ENCODE peak calls at places on chromosome 12, in seven cellular contexts. One of them, this sample, is unnamed.

GRCh38 chr12:131098178-131098981 is 144.7 kb downstream of the ADGRD1 start:
- DNase-seq in heart right ventricle: no peak
- DNase-seq in GM12891: no peak
- DNase-seq in AG09309: no peak
- DNase-seq in CD8-positive, alpha-beta memory T cell: no peak
- DNase-seq in activated gamma-delta T cell treated with anti-CD3 and anti-CD28 coated beads, Interleukin-2, amount 50 U/mL, for 16 hours: no peak
- DNase-seq in iPS DF 19.7: no peak
- DNase-seq in this sample: no peak

GRCh38 chr12:88570103-88570502 is 10.2 kb downstream of the KITLG start:
- DNase-seq in heart right ventricle: no peak
- DNase-seq in GM12891: no peak
- DNase-seq in AG09309: no peak
- DNase-seq in CD8-positive, alpha-beta memory T cell: no peak
- DNase-seq in activated gamma-delta T cell treated with anti-CD3 and anti-CD28 coated beads, Interleukin-2, amount 50 U/mL, for 16 hours: no peak
- DNase-seq in iPS DF 19.7: no peak
- DNase-seq in this sample: no peak

GRCh38 chr12:92860521-92860920 is 68.6 kb downstream of the EEA1 start:
- DNase-seq in heart right ventricle: no peak
- DNase-seq in GM12891: no peak
- DNase-seq in AG09309: no peak
- DNase-seq in CD8-positive, alpha-beta memory T cell: no peak
- DNase-seq in activated gamma-delta T cell treated with anti-CD3 and anti-CD28 coated beads, Interleukin-2, amount 50 U/mL, for 16 hours: no peak
- DNase-seq in iPS DF 19.7: no peak
- DNase-seq in this sample: no peak

GRCh38 chr12:69821441-69822204 is 3.4 kb upstream of the MYRFL start:
- DNase-seq in heart right ventricle: no peak
- DNase-seq in GM12891: no peak
- DNase-seq in AG09309: peak
- DNase-seq in CD8-positive, alpha-beta memory T cell: no peak
- DNase-seq in activated gamma-delta T cell treated with anti-CD3 and anti-CD28 coated beads, Interleukin-2, amount 50 U/mL, for 16 hours: no peak
- DNase-seq in iPS DF 19.7: no peak
- DNase-seq in this sample: peak

GRCh38 chr12:12224240-12224940 is 42.5 kb downstream of the LRP6 start:
- DNase-seq in heart right ventricle: no peak
- DNase-seq in GM12891: no peak
- DNase-seq in AG09309: peak
- DNase-seq in CD8-positive, alpha-beta memory T cell: no peak
- DNase-seq in activated gamma-delta T cell treated with anti-CD3 and anti-CD28 coated beads, Interleukin-2, amount 50 U/mL, for 16 hours: no peak
- DNase-seq in iPS DF 19.7: no peak
- DNase-seq in this sample: no peak

GRCh38 chr12:117105902-117106301 is 6.7 kb upstream of the TESC start:
- DNase-seq in heart right ventricle: no peak
- DNase-seq in GM12891: no peak
- DNase-seq in AG09309: no peak
- DNase-seq in CD8-positive, alpha-beta memory T cell: peak
- DNase-seq in activated gamma-delta T cell treated with anti-CD3 and anti-CD28 coated beads, Interleukin-2, amount 50 U/mL, for 16 hours: no peak
- DNase-seq in iPS DF 19.7: no peak
- DNase-seq in this sample: no peak

GRCh38 chr12:62684586-62685295 is 218.1 kb downstream of the MON2 start:
- DNase-seq in heart right ventricle: peak
- DNase-seq in GM12891: no peak
- DNase-seq in AG09309: peak
- DNase-seq in CD8-positive, alpha-beta memory T cell: no peak
- DNase-seq in activated gamma-delta T cell treated with anti-CD3 and anti-CD28 coated beads, Interleukin-2, amount 50 U/mL, for 16 hours: no peak
- DNase-seq in iPS DF 19.7: no peak
- DNase-seq in this sample: no peak

GRCh38 chr12:59041241-59042121 is 121.2 kb upstream of the LRIG3 start:
- DNase-seq in heart right ventricle: no peak
- DNase-seq in GM12891: no peak
- DNase-seq in AG09309: peak
- DNase-seq in CD8-positive, alpha-beta memory T cell: no peak
- DNase-seq in activated gamma-delta T cell treated with anti-CD3 and anti-CD28 coated beads, Interleukin-2, amount 50 U/mL, for 16 hours: no peak
- DNase-seq in iPS DF 19.7: no peak
- DNase-seq in this sample: peak

GRCh38 chr12:120093592-120094355 is 22.8 kb downstream of the RAB35 start:
- DNase-seq in heart right ventricle: no peak
- DNase-seq in GM12891: no peak
- DNase-seq in AG09309: no peak
- DNase-seq in CD8-positive, alpha-beta memory T cell: no peak
- DNase-seq in activated gamma-delta T cell treated with anti-CD3 and anti-CD28 coated beads, Interleukin-2, amount 50 U/mL, for 16 hours: no peak
- DNase-seq in iPS DF 19.7: peak
- DNase-seq in this sample: no peak

GRCh38 chr12:5733136-5733755 is 211.8 kb downstream of the ANO2 start:
- DNase-seq in heart right ventricle: no peak
- DNase-seq in GM12891: no peak
- DNase-seq in AG09309: no peak
- DNase-seq in CD8-positive, alpha-beta memory T cell: no peak
- DNase-seq in activated gamma-delta T cell treated with anti-CD3 and anti-CD28 coated beads, Interleukin-2, amount 50 U/mL, for 16 hours: no peak
- DNase-seq in iPS DF 19.7: no peak
- DNase-seq in this sample: no peak

GRCh38 chr12:40192704-40193255 is 32.0 kb upstream of the LRRK2 start:
- DNase-seq in heart right ventricle: no peak
- DNase-seq in GM12891: no peak
- DNase-seq in AG09309: no peak
- DNase-seq in CD8-positive, alpha-beta memory T cell: no peak
- DNase-seq in activated gamma-delta T cell treated with anti-CD3 and anti-CD28 coated beads, Interleukin-2, amount 50 U/mL, for 16 hours: no peak
- DNase-seq in iPS DF 19.7: no peak
- DNase-seq in this sample: no peak

GRCh38 chr12:56488041-56488955 is at the start of gene GLS2:
- DNase-seq in heart right ventricle: peak
- DNase-seq in GM12891: peak
- DNase-seq in AG09309: peak
- DNase-seq in CD8-positive, alpha-beta memory T cell: peak
- DNase-seq in activated gamma-delta T cell treated with anti-CD3 and anti-CD28 coated beads, Interleukin-2, amount 50 U/mL, for 16 hours: peak
- DNase-seq in iPS DF 19.7: peak
- DNase-seq in this sample: peak

GRCh38 chr12:49232940-49233841 is 31.7 kb upstream of the TUBA1C start:
- DNase-seq in heart right ventricle: peak
- DNase-seq in GM12891: no peak
- DNase-seq in AG09309: no peak
- DNase-seq in CD8-positive, alpha-beta memory T cell: no peak
- DNase-seq in activated gamma-delta T cell treated with anti-CD3 and anti-CD28 coated beads, Interleukin-2, amount 50 U/mL, for 16 hours: no peak
- DNase-seq in iPS DF 19.7: no peak
- DNase-seq in this sample: no peak

GRCh38 chr12:13095266-13095995 is 8.0 kb downstream of the GSG1 start:
- DNase-seq in heart right ventricle: no peak
- DNase-seq in GM12891: no peak
- DNase-seq in AG09309: no peak
- DNase-seq in CD8-positive, alpha-beta memory T cell: no peak
- DNase-seq in activated gamma-delta T cell treated with anti-CD3 and anti-CD28 coated beads, Interleukin-2, amount 50 U/mL, for 16 hours: no peak
- DNase-seq in iPS DF 19.7: no peak
- DNase-seq in this sample: no peak

GRCh38 chr12:114405199-114405448 is 820 bp downstream of the TBX5 start:
- DNase-seq in heart right ventricle: no peak
- DNase-seq in GM12891: no peak
- DNase-seq in AG09309: no peak
- DNase-seq in CD8-positive, alpha-beta memory T cell: no peak
- DNase-seq in activated gamma-delta T cell treated with anti-CD3 and anti-CD28 coated beads, Interleukin-2, amount 50 U/mL, for 16 hours: no peak
- DNase-seq in iPS DF 19.7: no peak
- DNase-seq in this sample: no peak

GRCh38 chr12:92369061-92369460 is 223.4 kb upstream of the BTG1 start:
- DNase-seq in heart right ventricle: no peak
- DNase-seq in GM12891: no peak
- DNase-seq in AG09309: no peak
- DNase-seq in CD8-positive, alpha-beta memory T cell: no peak
- DNase-seq in activated gamma-delta T cell treated with anti-CD3 and anti-CD28 coated beads, Interleukin-2, amount 50 U/mL, for 16 hours: no peak
- DNase-seq in iPS DF 19.7: no peak
- DNase-seq in this sample: no peak

GRCh38 chr12:88889326-88890110 is 309.2 kb upstream of the KITLG start:
- DNase-seq in heart right ventricle: no peak
- DNase-seq in GM12891: no peak
- DNase-seq in AG09309: peak
- DNase-seq in CD8-positive, alpha-beta memory T cell: no peak
- DNase-seq in activated gamma-delta T cell treated with anti-CD3 and anti-CD28 coated beads, Interleukin-2, amount 50 U/mL, for 16 hours: no peak
- DNase-seq in iPS DF 19.7: no peak
- DNase-seq in this sample: no peak

GRCh38 chr12:49673446-49674317 is 33.5 kb downstream of the FMNL3 start:
- DNase-seq in heart right ventricle: peak
- DNase-seq in GM12891: no peak
- DNase-seq in AG09309: peak
- DNase-seq in CD8-positive, alpha-beta memory T cell: no peak
- DNase-seq in activated gamma-delta T cell treated with anti-CD3 and anti-CD28 coated beads, Interleukin-2, amount 50 U/mL, for 16 hours: no peak
- DNase-seq in iPS DF 19.7: no peak
- DNase-seq in this sample: peak

GRCh38 chr12:108482717-108483212 is 32.3 kb upstream of the FICD start:
- DNase-seq in heart right ventricle: no peak
- DNase-seq in GM12891: no peak
- DNase-seq in AG09309: peak
- DNase-seq in CD8-positive, alpha-beta memory T cell: no peak
- DNase-seq in activated gamma-delta T cell treated with anti-CD3 and anti-CD28 coated beads, Interleukin-2, amount 50 U/mL, for 16 hours: no peak
- DNase-seq in iPS DF 19.7: no peak
- DNase-seq in this sample: no peak

GRCh38 chr12:29589271-29589670 is 91.8 kb upstream of the OVCH1 start:
- DNase-seq in heart right ventricle: no peak
- DNase-seq in GM12891: no peak
- DNase-seq in AG09309: no peak
- DNase-seq in CD8-positive, alpha-beta memory T cell: no peak
- DNase-seq in activated gamma-delta T cell treated with anti-CD3 and anti-CD28 coated beads, Interleukin-2, amount 50 U/mL, for 16 hours: no peak
- DNase-seq in iPS DF 19.7: no peak
- DNase-seq in this sample: no peak

GRCh38 chr12:54368709-54369596 is 4.7 kb upstream of the GPR84 start:
- DNase-seq in heart right ventricle: peak
- DNase-seq in GM12891: no peak
- DNase-seq in AG09309: peak
- DNase-seq in CD8-positive, alpha-beta memory T cell: peak
- DNase-seq in activated gamma-delta T cell treated with anti-CD3 and anti-CD28 coated beads, Interleukin-2, amount 50 U/mL, for 16 hours: peak
- DNase-seq in iPS DF 19.7: no peak
- DNase-seq in this sample: peak

GRCh38 chr12:78916845-78917480 is 52.4 kb downstream of the SYT1 start:
- DNase-seq in heart right ventricle: no peak
- DNase-seq in GM12891: no peak
- DNase-seq in AG09309: no peak
- DNase-seq in CD8-positive, alpha-beta memory T cell: no peak
- DNase-seq in activated gamma-delta T cell treated with anti-CD3 and anti-CD28 coated beads, Interleukin-2, amount 50 U/mL, for 16 hours: no peak
- DNase-seq in iPS DF 19.7: no peak
- DNase-seq in this sample: peak

GRCh38 chr12:43758247-43758727 is 303 bp downstream of the PUS7L start:
- DNase-seq in heart right ventricle: no peak
- DNase-seq in GM12891: peak
- DNase-seq in AG09309: no peak
- DNase-seq in CD8-positive, alpha-beta memory T cell: no peak
- DNase-seq in activated gamma-delta T cell treated with anti-CD3 and anti-CD28 coated beads, Interleukin-2, amount 50 U/mL, for 16 hours: no peak
- DNase-seq in iPS DF 19.7: no peak
- DNase-seq in this sample: peak

GRCh38 chr12:77062846-77063461 is 2.4 kb downstream of the E2F7 start:
- DNase-seq in heart right ventricle: peak
- DNase-seq in GM12891: no peak
- DNase-seq in AG09309: no peak
- DNase-seq in CD8-positive, alpha-beta memory T cell: no peak
- DNase-seq in activated gamma-delta T cell treated with anti-CD3 and anti-CD28 coated beads, Interleukin-2, amount 50 U/mL, for 16 hours: no peak
- DNase-seq in iPS DF 19.7: no peak
- DNase-seq in this sample: peak

GRCh38 chr12:59698599-59698998 is 102.8 kb downstream of the SLC16A7 start:
- DNase-seq in heart right ventricle: no peak
- DNase-seq in GM12891: no peak
- DNase-seq in AG09309: peak
- DNase-seq in CD8-positive, alpha-beta memory T cell: no peak
- DNase-seq in activated gamma-delta T cell treated with anti-CD3 and anti-CD28 coated beads, Interleukin-2, amount 50 U/mL, for 16 hours: no peak
- DNase-seq in iPS DF 19.7: no peak
- DNase-seq in this sample: no peak

GRCh38 chr12:130944878-130945277 is 8.8 kb upstream of the ADGRD1 start:
- DNase-seq in heart right ventricle: no peak
- DNase-seq in GM12891: no peak
- DNase-seq in AG09309: no peak
- DNase-seq in CD8-positive, alpha-beta memory T cell: no peak
- DNase-seq in activated gamma-delta T cell treated with anti-CD3 and anti-CD28 coated beads, Interleukin-2, amount 50 U/mL, for 16 hours: no peak
- DNase-seq in iPS DF 19.7: no peak
- DNase-seq in this sample: no peak

GRCh38 chr12:82793882-82794281 is 107.2 kb downstream of the TMTC2 start:
- DNase-seq in heart right ventricle: no peak
- DNase-seq in GM12891: no peak
- DNase-seq in AG09309: no peak
- DNase-seq in CD8-positive, alpha-beta memory T cell: no peak
- DNase-seq in activated gamma-delta T cell treated with anti-CD3 and anti-CD28 coated beads, Interleukin-2, amount 50 U/mL, for 16 hours: no peak
- DNase-seq in iPS DF 19.7: no peak
- DNase-seq in this sample: peak

GRCh38 chr12:89073027-89073398 is 279.3 kb downstream of the DUSP6 start:
- DNase-seq in heart right ventricle: no peak
- DNase-seq in GM12891: no peak
- DNase-seq in AG09309: peak
- DNase-seq in CD8-positive, alpha-beta memory T cell: no peak
- DNase-seq in activated gamma-delta T cell treated with anti-CD3 and anti-CD28 coated beads, Interleukin-2, amount 50 U/mL, for 16 hours: no peak
- DNase-seq in iPS DF 19.7: no peak
- DNase-seq in this sample: no peak

GRCh38 chr12:51067229-51067628 is 16.2 kb downstream of the CSRNP2 start:
- DNase-seq in heart right ventricle: no peak
- DNase-seq in GM12891: no peak
- DNase-seq in AG09309: no peak
- DNase-seq in CD8-positive, alpha-beta memory T cell: no peak
- DNase-seq in activated gamma-delta T cell treated with anti-CD3 and anti-CD28 coated beads, Interleukin-2, amount 50 U/mL, for 16 hours: no peak
- DNase-seq in iPS DF 19.7: no peak
- DNase-seq in this sample: no peak

GRCh38 chr12:130461868-130462557 is 124.3 kb downstream of the PIWIL1 start:
- DNase-seq in heart right ventricle: no peak
- DNase-seq in GM12891: no peak
- DNase-seq in AG09309: no peak
- DNase-seq in CD8-positive, alpha-beta memory T cell: no peak
- DNase-seq in activated gamma-delta T cell treated with anti-CD3 and anti-CD28 coated beads, Interleukin-2, amount 50 U/mL, for 16 hours: no peak
- DNase-seq in iPS DF 19.7: no peak
- DNase-seq in this sample: no peak

GRCh38 chr12:79874665-79875064 is 60.2 kb downstream of the PPP1R12A start:
- DNase-seq in heart right ventricle: no peak
- DNase-seq in GM12891: no peak
- DNase-seq in AG09309: no peak
- DNase-seq in CD8-positive, alpha-beta memory T cell: no peak
- DNase-seq in activated gamma-delta T cell treated with anti-CD3 and anti-CD28 coated beads, Interleukin-2, amount 50 U/mL, for 16 hours: no peak
- DNase-seq in iPS DF 19.7: peak
- DNase-seq in this sample: no peak

GRCh38 chr12:34395056-34396005 is 373.0 kb downstream of the ALG10 start:
- DNase-seq in heart right ventricle: peak
- DNase-seq in GM12891: no peak
- DNase-seq in AG09309: no peak
- DNase-seq in CD8-positive, alpha-beta memory T cell: no peak
- DNase-seq in activated gamma-delta T cell treated with anti-CD3 and anti-CD28 coated beads, Interleukin-2, amount 50 U/mL, for 16 hours: no peak
- DNase-seq in iPS DF 19.7: no peak
- DNase-seq in this sample: no peak

GRCh38 chr12:57890191-57891120 is 43.9 kb upstream of the CTDSP2 start:
- DNase-seq in heart right ventricle: no peak
- DNase-seq in GM12891: no peak
- DNase-seq in AG09309: no peak
- DNase-seq in CD8-positive, alpha-beta memory T cell: no peak
- DNase-seq in activated gamma-delta T cell treated with anti-CD3 and anti-CD28 coated beads, Interleukin-2, amount 50 U/mL, for 16 hours: no peak
- DNase-seq in iPS DF 19.7: no peak
- DNase-seq in this sample: no peak

GRCh38 chr12:48978741-48979601 is 849 bp downstream of the WNT1 start:
- DNase-seq in heart right ventricle: no peak
- DNase-seq in GM12891: no peak
- DNase-seq in AG09309: no peak
- DNase-seq in CD8-positive, alpha-beta memory T cell: no peak
- DNase-seq in activated gamma-delta T cell treated with anti-CD3 and anti-CD28 coated beads, Interleukin-2, amount 50 U/mL, for 16 hours: no peak
- DNase-seq in iPS DF 19.7: no peak
- DNase-seq in this sample: no peak

GRCh38 chr12:49671051-49671765 is 36.0 kb downstream of the FMNL3 start:
- DNase-seq in heart right ventricle: no peak
- DNase-seq in GM12891: no peak
- DNase-seq in AG09309: no peak
- DNase-seq in CD8-positive, alpha-beta memory T cell: peak
- DNase-seq in activated gamma-delta T cell treated with anti-CD3 and anti-CD28 coated beads, Interleukin-2, amount 50 U/mL, for 16 hours: peak
- DNase-seq in iPS DF 19.7: no peak
- DNase-seq in this sample: no peak

GRCh38 chr12:93990832-93991748 is 157.3 kb upstream of the PLXNC1 start:
- DNase-seq in heart right ventricle: peak
- DNase-seq in GM12891: no peak
- DNase-seq in AG09309: peak
- DNase-seq in CD8-positive, alpha-beta memory T cell: no peak
- DNase-seq in activated gamma-delta T cell treated with anti-CD3 and anti-CD28 coated beads, Interleukin-2, amount 50 U/mL, for 16 hours: no peak
- DNase-seq in iPS DF 19.7: peak
- DNase-seq in this sample: no peak

GRCh38 chr12:124463341-124463861 is 104.0 kb downstream of the NCOR2 start:
- DNase-seq in heart right ventricle: no peak
- DNase-seq in GM12891: no peak
- DNase-seq in AG09309: no peak
- DNase-seq in CD8-positive, alpha-beta memory T cell: no peak
- DNase-seq in activated gamma-delta T cell treated with anti-CD3 and anti-CD28 coated beads, Interleukin-2, amount 50 U/mL, for 16 hours: no peak
- DNase-seq in iPS DF 19.7: no peak
- DNase-seq in this sample: no peak